ENCODE peak calls at places on chromosomes 16 and 17, in seven cellular contexts. One of them, this sample, is unnamed.

GRCh38 chr16:56041556-56042140 is 149.6 kb upstream of the GNAO1 start:
- DNase-seq in HEK293T: peak
- DNase-seq in left ventricle myocardium superior: peak
- DNase-seq in KBM-7: peak
- DNase-seq in left ventricle myocardium inferior: no peak
- DNase-seq in nephron progenitor cell: peak
- DNase-seq in ascending aorta: no peak
- DNase-seq in this sample: peak

GRCh38 chr16:2970563-2970962 is 1.4 kb downstream of the PAQR4 start:
- DNase-seq in HEK293T: no peak
- DNase-seq in left ventricle myocardium superior: no peak
- DNase-seq in KBM-7: no peak
- DNase-seq in left ventricle myocardium inferior: no peak
- DNase-seq in nephron progenitor cell: no peak
- DNase-seq in ascending aorta: no peak
- DNase-seq in this sample: peak

GRCh38 chr17:7523033-7523432 is 25.8 kb upstream of the TNFSF12 start:
- DNase-seq in HEK293T: peak
- DNase-seq in left ventricle myocardium superior: peak
- DNase-seq in KBM-7: peak
- DNase-seq in left ventricle myocardium inferior: no peak
- DNase-seq in nephron progenitor cell: peak
- DNase-seq in ascending aorta: no peak
- DNase-seq in this sample: peak

GRCh38 chr17:16148596-16148995 is 66.7 kb downstream of the NCOR1 start:
- DNase-seq in HEK293T: no peak
- DNase-seq in left ventricle myocardium superior: no peak
- DNase-seq in KBM-7: no peak
- DNase-seq in left ventricle myocardium inferior: no peak
- DNase-seq in nephron progenitor cell: no peak
- DNase-seq in ascending aorta: no peak
- DNase-seq in this sample: no peak

GRCh38 chr17:17684901-17685774 is 3.9 kb downstream of the RAI1 start:
- DNase-seq in HEK293T: no peak
- DNase-seq in left ventricle myocardium superior: no peak
- DNase-seq in KBM-7: no peak
- DNase-seq in left ventricle myocardium inferior: no peak
- DNase-seq in nephron progenitor cell: no peak
- DNase-seq in ascending aorta: no peak
- DNase-seq in this sample: peak

GRCh38 chr16:50396770-50397525 is 28.2 kb upstream of the BRD7 start:
- DNase-seq in HEK293T: no peak
- DNase-seq in left ventricle myocardium superior: no peak
- DNase-seq in KBM-7: no peak
- DNase-seq in left ventricle myocardium inferior: no peak
- DNase-seq in nephron progenitor cell: no peak
- DNase-seq in ascending aorta: peak
- DNase-seq in this sample: peak

GRCh38 chr17:2337152-2337810 is at the start of gene SGSM2:
- DNase-seq in HEK293T: peak
- DNase-seq in left ventricle myocardium superior: peak
- DNase-seq in KBM-7: no peak
- DNase-seq in left ventricle myocardium inferior: peak
- DNase-seq in nephron progenitor cell: peak
- DNase-seq in ascending aorta: peak
- DNase-seq in this sample: peak

GRCh38 chr16:72896719-72897118 is 151.2 kb downstream of the ZFHX3 start:
- DNase-seq in HEK293T: no peak
- DNase-seq in left ventricle myocardium superior: no peak
- DNase-seq in KBM-7: no peak
- DNase-seq in left ventricle myocardium inferior: no peak
- DNase-seq in nephron progenitor cell: no peak
- DNase-seq in ascending aorta: no peak
- DNase-seq in this sample: no peak

GRCh38 chr16:2532494-2533141 is 1.4 kb upstream of the CEMP1 start:
- DNase-seq in HEK293T: no peak
- DNase-seq in left ventricle myocardium superior: peak
- DNase-seq in KBM-7: peak
- DNase-seq in left ventricle myocardium inferior: peak
- DNase-seq in nephron progenitor cell: no peak
- DNase-seq in ascending aorta: peak
- DNase-seq in this sample: peak

GRCh38 chr16:19532601-19533000 is 8.9 kb downstream of the CCP110 start:
- DNase-seq in HEK293T: no peak
- DNase-seq in left ventricle myocardium superior: no peak
- DNase-seq in KBM-7: no peak
- DNase-seq in left ventricle myocardium inferior: no peak
- DNase-seq in nephron progenitor cell: no peak
- DNase-seq in ascending aorta: no peak
- DNase-seq in this sample: no peak

GRCh38 chr17:80675451-80676095 is 130.9 kb downstream of the RPTOR start:
- DNase-seq in HEK293T: no peak
- DNase-seq in left ventricle myocardium superior: no peak
- DNase-seq in KBM-7: no peak
- DNase-seq in left ventricle myocardium inferior: no peak
- DNase-seq in nephron progenitor cell: no peak
- DNase-seq in ascending aorta: no peak
- DNase-seq in this sample: no peak

GRCh38 chr16:58815188-58815888 is 81.2 kb upstream of the GOT2 start:
- DNase-seq in HEK293T: no peak
- DNase-seq in left ventricle myocardium superior: no peak
- DNase-seq in KBM-7: no peak
- DNase-seq in left ventricle myocardium inferior: no peak
- DNase-seq in nephron progenitor cell: no peak
- DNase-seq in ascending aorta: no peak
- DNase-seq in this sample: no peak

GRCh38 chr17:20613905-20614304 is 34.4 kb downstream of the CDRT15L2 start:
- DNase-seq in HEK293T: no peak
- DNase-seq in left ventricle myocardium superior: no peak
- DNase-seq in KBM-7: no peak
- DNase-seq in left ventricle myocardium inferior: no peak
- DNase-seq in nephron progenitor cell: no peak
- DNase-seq in ascending aorta: no peak
- DNase-seq in this sample: no peak

GRCh38 chr16:47978491-47979490 is 177.0 kb downstream of the ABCC12 start:
- DNase-seq in HEK293T: no peak
- DNase-seq in left ventricle myocardium superior: no peak
- DNase-seq in KBM-7: no peak
- DNase-seq in left ventricle myocardium inferior: no peak
- DNase-seq in nephron progenitor cell: no peak
- DNase-seq in ascending aorta: no peak
- DNase-seq in this sample: no peak

GRCh38 chr16:2486645-2487516 is 12.0 kb downstream of the TBC1D24 start:
- DNase-seq in HEK293T: no peak
- DNase-seq in left ventricle myocardium superior: peak
- DNase-seq in KBM-7: peak
- DNase-seq in left ventricle myocardium inferior: peak
- DNase-seq in nephron progenitor cell: no peak
- DNase-seq in ascending aorta: no peak
- DNase-seq in this sample: no peak

GRCh38 chr16:67719778-67720144 is 645 bp upstream of the GFOD2 start:
- DNase-seq in HEK293T: peak
- DNase-seq in left ventricle myocardium superior: no peak
- DNase-seq in KBM-7: peak
- DNase-seq in left ventricle myocardium inferior: no peak
- DNase-seq in nephron progenitor cell: peak
- DNase-seq in ascending aorta: peak
- DNase-seq in this sample: peak

GRCh38 chr16:23803591-23804123 is 32.1 kb upstream of the PRKCB start:
- DNase-seq in HEK293T: peak
- DNase-seq in left ventricle myocardium superior: peak
- DNase-seq in KBM-7: peak
- DNase-seq in left ventricle myocardium inferior: peak
- DNase-seq in nephron progenitor cell: peak
- DNase-seq in ascending aorta: peak
- DNase-seq in this sample: peak

GRCh38 chr17:44318077-44318892 is 6.3 kb downstream of the SLC25A39 start:
- DNase-seq in HEK293T: no peak
- DNase-seq in left ventricle myocardium superior: no peak
- DNase-seq in KBM-7: no peak
- DNase-seq in left ventricle myocardium inferior: no peak
- DNase-seq in nephron progenitor cell: no peak
- DNase-seq in ascending aorta: no peak
- DNase-seq in this sample: peak

GRCh38 chr16:51562896-51563295 is 411.8 kb upstream of the SALL1 start:
- DNase-seq in HEK293T: no peak
- DNase-seq in left ventricle myocardium superior: no peak
- DNase-seq in KBM-7: no peak
- DNase-seq in left ventricle myocardium inferior: no peak
- DNase-seq in nephron progenitor cell: no peak
- DNase-seq in ascending aorta: no peak
- DNase-seq in this sample: no peak

GRCh38 chr17:15289285-15290185 is 24.4 kb upstream of the PMP22 start:
- DNase-seq in HEK293T: no peak
- DNase-seq in left ventricle myocardium superior: no peak
- DNase-seq in KBM-7: no peak
- DNase-seq in left ventricle myocardium inferior: no peak
- DNase-seq in nephron progenitor cell: no peak
- DNase-seq in ascending aorta: no peak
- DNase-seq in this sample: peak

This sample was measured in DMS53.